ENCODE peak calls at places on chromosomes 12 and 14, in nine cellular contexts. One of them, this sample, is unnamed.

GRCh38 chr14:50667491-50668007 is 557 bp downstream of the SAV1 start:
- DNase-seq in ascending aorta: peak; percentile 70
- DNase-seq in astrocyte of the cerebellum: no peak
- DNase-seq in GM06990: peak; percentile 64
- DNase-seq in WERI-Rb-1: peak; percentile 41
- DNase-seq in lower leg skin: no peak
- DNase-seq in heart left ventricle: no peak
- DNase-seq in thoracic aorta: no peak
- DNase-seq in AG09309: no peak
- DNase-seq in this sample: no peak

GRCh38 chr14:68790656-68791077 is 2.2 kb downstream of the ZFP36L1 start:
- DNase-seq in ascending aorta: no peak
- DNase-seq in astrocyte of the cerebellum: no peak
- DNase-seq in GM06990: peak; percentile 55
- DNase-seq in WERI-Rb-1: no peak
- DNase-seq in lower leg skin: peak; percentile 85
- DNase-seq in heart left ventricle: peak; percentile 18
- DNase-seq in thoracic aorta: no peak
- DNase-seq in AG09309: no peak
- DNase-seq in this sample: no peak

GRCh38 chr12:132395908-132396305 is 66.5 kb upstream of the GALNT9 start:
- DNase-seq in ascending aorta: peak; percentile 53
- DNase-seq in astrocyte of the cerebellum: no peak
- DNase-seq in GM06990: no peak
- DNase-seq in WERI-Rb-1: no peak
- DNase-seq in lower leg skin: peak; percentile 84
- DNase-seq in heart left ventricle: no peak
- DNase-seq in thoracic aorta: no peak
- DNase-seq in AG09309: no peak
- DNase-seq in this sample: no peak

GRCh38 chr12:13210543-13211190 is 14.1 kb downstream of the EMP1 start:
- DNase-seq in ascending aorta: no peak
- DNase-seq in astrocyte of the cerebellum: no peak
- DNase-seq in GM06990: no peak
- DNase-seq in WERI-Rb-1: no peak
- DNase-seq in lower leg skin: no peak
- DNase-seq in heart left ventricle: no peak
- DNase-seq in thoracic aorta: no peak
- DNase-seq in AG09309: no peak
- DNase-seq in this sample: no peak

GRCh38 chr14:35847636-35848035 is 21.5 kb downstream of the BRMS1L start:
- DNase-seq in ascending aorta: no peak
- DNase-seq in astrocyte of the cerebellum: no peak
- DNase-seq in GM06990: no peak
- DNase-seq in WERI-Rb-1: no peak
- DNase-seq in lower leg skin: no peak
- DNase-seq in heart left ventricle: no peak
- DNase-seq in thoracic aorta: no peak
- DNase-seq in AG09309: no peak
- DNase-seq in this sample: no peak

GRCh38 chr12:45209784-45210183 is 6.1 kb upstream of the ANO6 start:
- DNase-seq in ascending aorta: no peak
- DNase-seq in astrocyte of the cerebellum: no peak
- DNase-seq in GM06990: no peak
- DNase-seq in WERI-Rb-1: no peak
- DNase-seq in lower leg skin: no peak
- DNase-seq in heart left ventricle: no peak
- DNase-seq in thoracic aorta: no peak
- DNase-seq in AG09309: no peak
- DNase-seq in this sample: no peak

GRCh38 chr12:127245437-127245836 is 1021.5 kb upstream of the TMEM132C start:
- DNase-seq in ascending aorta: no peak
- DNase-seq in astrocyte of the cerebellum: peak; percentile 20
- DNase-seq in GM06990: no peak
- DNase-seq in WERI-Rb-1: no peak
- DNase-seq in lower leg skin: no peak
- DNase-seq in heart left ventricle: no peak
- DNase-seq in thoracic aorta: no peak
- DNase-seq in AG09309: peak; percentile 54
- DNase-seq in this sample: no peak

GRCh38 chr12:3204143-3204542 is 127.0 kb downstream of the TSPAN9 start:
- DNase-seq in ascending aorta: no peak
- DNase-seq in astrocyte of the cerebellum: no peak
- DNase-seq in GM06990: no peak
- DNase-seq in WERI-Rb-1: peak; percentile 77
- DNase-seq in lower leg skin: no peak
- DNase-seq in heart left ventricle: peak; percentile 54
- DNase-seq in thoracic aorta: no peak
- DNase-seq in AG09309: no peak
- DNase-seq in this sample: no peak

GRCh38 chr12:55385911-55386310 is 14.4 kb upstream of the OR6C65 start:
- DNase-seq in ascending aorta: no peak
- DNase-seq in astrocyte of the cerebellum: no peak
- DNase-seq in GM06990: no peak
- DNase-seq in WERI-Rb-1: no peak
- DNase-seq in lower leg skin: no peak
- DNase-seq in heart left ventricle: no peak
- DNase-seq in thoracic aorta: no peak
- DNase-seq in AG09309: no peak
- DNase-seq in this sample: no peak

GRCh38 chr12:113766880-113767878 is 198.9 kb downstream of the RBM19 start:
- DNase-seq in ascending aorta: no peak
- DNase-seq in astrocyte of the cerebellum: peak; percentile 88
- DNase-seq in GM06990: no peak
- DNase-seq in WERI-Rb-1: no peak
- DNase-seq in lower leg skin: no peak
- DNase-seq in heart left ventricle: no peak
- DNase-seq in thoracic aorta: no peak
- DNase-seq in AG09309: peak; percentile 49
- DNase-seq in this sample: peak; percentile 75

GRCh38 chr12:98296462-98297079 is 218.8 kb upstream of the TMPO start:
- DNase-seq in ascending aorta: no peak
- DNase-seq in astrocyte of the cerebellum: no peak
- DNase-seq in GM06990: no peak
- DNase-seq in WERI-Rb-1: no peak
- DNase-seq in lower leg skin: no peak
- DNase-seq in heart left ventricle: no peak
- DNase-seq in thoracic aorta: no peak
- DNase-seq in AG09309: no peak
- DNase-seq in this sample: no peak

DNA sequence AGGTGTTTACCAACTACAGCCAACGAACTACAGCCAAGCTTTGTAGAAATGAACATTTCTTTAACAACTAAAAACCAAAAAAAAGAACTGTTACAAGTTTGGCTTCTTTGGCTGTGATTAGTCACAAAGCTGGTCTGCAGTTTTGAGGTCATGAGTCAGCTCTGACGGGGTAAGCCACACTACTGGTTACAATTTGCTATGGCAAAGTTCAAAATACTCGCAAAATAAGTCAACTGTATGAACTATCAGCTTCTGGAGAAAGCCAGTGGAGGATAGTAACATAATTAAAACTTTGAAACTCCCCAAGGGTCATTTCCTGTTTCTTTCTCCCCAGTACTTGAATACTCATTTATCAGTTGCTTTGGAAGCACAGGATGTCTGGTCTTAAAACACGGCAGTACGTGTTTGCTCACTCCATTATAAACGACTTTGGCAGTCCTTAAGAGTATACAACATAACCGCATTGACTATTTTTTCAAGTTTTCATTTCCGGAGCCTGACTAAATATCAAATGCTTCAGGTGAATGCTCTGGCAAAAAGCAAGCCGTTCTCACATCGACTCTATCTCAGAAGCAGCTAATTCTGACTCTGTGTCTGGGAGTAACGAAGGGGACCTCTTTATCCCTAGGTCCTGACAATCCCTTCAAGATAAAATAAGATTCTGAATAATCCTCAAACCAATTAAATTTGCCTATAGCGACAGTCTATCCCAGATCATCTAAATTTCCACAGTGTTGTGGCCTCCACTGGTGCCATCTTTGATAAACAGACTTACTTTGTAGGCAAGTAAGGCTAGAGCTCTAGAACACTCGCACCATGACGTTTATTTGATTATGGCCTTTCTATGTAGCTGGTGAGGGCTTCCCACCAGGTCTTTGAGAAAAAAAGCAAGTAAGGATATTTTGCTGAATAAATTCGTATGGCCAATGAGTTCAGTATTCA is 10.6 kb downstream of the PHLDA1 start:
- DNase-seq in ascending aorta: no peak
- DNase-seq in astrocyte of the cerebellum: peak; percentile 98
- DNase-seq in GM06990: peak; percentile 26
- DNase-seq in WERI-Rb-1: no peak
- DNase-seq in lower leg skin: no peak
- DNase-seq in heart left ventricle: no peak
- DNase-seq in thoracic aorta: no peak
- DNase-seq in AG09309: peak; percentile 96
- DNase-seq in this sample: peak; percentile 92
- H3K4me3 ChIP-seq in ascending aorta: no peak overlapping the region
- H3K4me3 ChIP-seq in astrocyte of the cerebellum: no peak overlapping the region
- H3K4me3 ChIP-seq in GM06990: no peak overlapping the region
- H3K4me3 ChIP-seq in WERI-Rb-1: no peak overlapping the region
- H3K4me3 ChIP-seq in lower leg skin: no peak overlapping the region
- H3K4me3 ChIP-seq in heart left ventricle: no peak overlapping the region
- H3K4me3 ChIP-seq in thoracic aorta: no peak overlapping the region
- H3K4me3 ChIP-seq in AG09309: no peak overlapping the region
- H3K4me3 ChIP-seq in this sample: no peak overlapping the region

GRCh38 chr14:104364830-104365229 is 214.7 kb upstream of the C14orf180 start:
- DNase-seq in ascending aorta: no peak
- DNase-seq in astrocyte of the cerebellum: no peak
- DNase-seq in GM06990: no peak
- DNase-seq in WERI-Rb-1: no peak
- DNase-seq in lower leg skin: no peak
- DNase-seq in heart left ventricle: no peak
- DNase-seq in thoracic aorta: no peak
- DNase-seq in AG09309: no peak
- DNase-seq in this sample: no peak

GRCh38 chr14:104361921-104362681 is 217.5 kb upstream of the C14orf180 start:
- DNase-seq in ascending aorta: peak; percentile 37
- DNase-seq in astrocyte of the cerebellum: no peak
- DNase-seq in GM06990: no peak
- DNase-seq in WERI-Rb-1: peak; percentile 2
- DNase-seq in lower leg skin: no peak
- DNase-seq in heart left ventricle: no peak
- DNase-seq in thoracic aorta: no peak
- DNase-seq in AG09309: no peak
- DNase-seq in this sample: no peak

GRCh38 chr14:104363891-104364760 is 215.4 kb upstream of the C14orf180 start:
- DNase-seq in ascending aorta: no peak
- DNase-seq in astrocyte of the cerebellum: no peak
- DNase-seq in GM06990: no peak
- DNase-seq in WERI-Rb-1: no peak
- DNase-seq in lower leg skin: no peak
- DNase-seq in heart left ventricle: no peak
- DNase-seq in thoracic aorta: no peak
- DNase-seq in AG09309: no peak
- DNase-seq in this sample: no peak

GRCh38 chr14:104361101-104361591 is 218.4 kb upstream of the C14orf180 start:
- DNase-seq in ascending aorta: peak; percentile 52
- DNase-seq in astrocyte of the cerebellum: no peak
- DNase-seq in GM06990: no peak
- DNase-seq in WERI-Rb-1: peak; percentile 4
- DNase-seq in lower leg skin: peak; percentile 70
- DNase-seq in heart left ventricle: no peak
- DNase-seq in thoracic aorta: no peak
- DNase-seq in AG09309: no peak
- DNase-seq in this sample: no peak

DNA sequence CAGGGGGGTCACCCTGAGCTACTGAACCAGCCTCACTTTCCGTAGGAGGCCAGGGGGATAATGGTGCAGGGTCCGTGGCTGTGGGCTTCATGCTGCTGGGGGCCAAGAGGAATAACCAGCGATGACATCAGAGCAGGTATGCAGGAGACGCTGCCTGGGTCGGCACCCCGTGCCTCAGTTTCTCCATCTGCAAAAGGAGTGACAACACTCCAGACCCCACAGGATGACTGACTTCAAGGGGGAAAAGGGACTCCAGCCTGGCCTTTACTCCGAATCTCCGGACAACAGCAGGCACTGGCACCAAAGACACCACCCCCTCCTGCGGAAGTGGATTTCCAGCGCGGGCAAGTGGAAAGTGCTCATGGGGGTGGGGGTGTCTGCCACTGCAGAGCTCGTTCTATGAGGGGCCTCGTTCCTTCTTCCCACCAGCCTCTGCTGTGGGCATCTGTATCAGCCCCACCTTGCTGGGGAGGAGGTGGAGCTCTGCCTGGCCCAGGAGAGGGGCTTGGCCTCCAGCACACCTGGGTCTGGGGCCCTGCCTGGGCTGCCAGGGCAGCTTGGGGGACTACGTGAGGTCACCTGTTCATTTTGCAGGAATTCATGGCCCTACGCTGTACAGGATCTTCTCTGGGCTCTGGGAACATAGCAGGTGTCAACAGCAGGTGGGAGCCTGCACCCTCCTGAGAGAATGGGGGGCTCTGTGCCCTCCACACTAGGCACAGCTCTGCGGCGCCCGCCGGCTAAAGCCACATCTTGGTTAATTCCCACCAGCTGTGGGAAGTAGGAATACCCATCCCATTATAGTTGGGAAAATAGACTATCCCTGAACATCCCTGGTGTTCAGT is 216.6 kb upstream of the C14orf180 start:
- DNase-seq in ascending aorta: no peak
- DNase-seq in astrocyte of the cerebellum: no peak
- DNase-seq in GM06990: no peak
- DNase-seq in WERI-Rb-1: no peak
- DNase-seq in lower leg skin: no peak
- DNase-seq in heart left ventricle: no peak
- DNase-seq in thoracic aorta: no peak
- DNase-seq in AG09309: no peak
- DNase-seq in this sample: no peak
- TF ChIP-seq CTCF in ascending aorta: no peak
- TF ChIP-seq CTCF in astrocyte of the cerebellum: no peak
- TF ChIP-seq CTCF in GM06990: no peak
- TF ChIP-seq CTCF in WERI-Rb-1: no peak
- TF ChIP-seq CTCF in lower leg skin: no peak
- TF ChIP-seq CTCF in heart left ventricle: no peak
- TF ChIP-seq CTCF in thoracic aorta: no peak
- TF ChIP-seq CTCF in AG09309: no peak
- TF ChIP-seq CTCF in this sample: no peak

GRCh38 chr14:60512952-60513554 is 4.1 kb downstream of the SIX6 start:
- DNase-seq in ascending aorta: no peak
- DNase-seq in astrocyte of the cerebellum: no peak
- DNase-seq in GM06990: no peak
- DNase-seq in WERI-Rb-1: no peak
- DNase-seq in lower leg skin: no peak
- DNase-seq in heart left ventricle: no peak
- DNase-seq in thoracic aorta: no peak
- DNase-seq in AG09309: no peak
- DNase-seq in this sample: no peak
- H3K4me3 ChIP-seq in ascending aorta: no peak overlapping the region
- H3K4me3 ChIP-seq in astrocyte of the cerebellum: no peak overlapping the region
- H3K4me3 ChIP-seq in GM06990: no peak overlapping the region
- H3K4me3 ChIP-seq in WERI-Rb-1: no peak overlapping the region
- H3K4me3 ChIP-seq in lower leg skin: no peak overlapping the region
- H3K4me3 ChIP-seq in heart left ventricle: no peak overlapping the region
- H3K4me3 ChIP-seq in thoracic aorta: no peak overlapping the region
- H3K4me3 ChIP-seq in AG09309: no peak overlapping the region
- H3K4me3 ChIP-seq in this sample: no peak overlapping the region

DNA sequence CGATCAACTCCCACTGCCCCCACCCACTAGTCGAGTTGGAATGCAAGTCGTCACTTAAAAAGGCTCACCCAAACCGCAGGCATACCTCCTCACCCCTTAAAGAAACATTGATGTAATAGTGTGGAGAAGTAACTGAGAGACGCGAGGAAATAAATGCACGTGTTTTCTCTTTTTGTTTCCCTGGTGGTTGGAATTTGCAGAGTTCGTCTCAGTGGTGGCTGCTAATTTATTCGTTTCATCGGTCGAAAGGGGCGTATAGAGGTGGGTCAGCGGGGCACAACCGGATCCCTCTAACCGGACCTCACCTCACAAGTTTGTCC is 5.1 kb upstream of the NPAS3 start:
- DNase-seq in ascending aorta: no peak
- DNase-seq in astrocyte of the cerebellum: peak; percentile 66
- DNase-seq in GM06990: no peak
- DNase-seq in WERI-Rb-1: no peak
- DNase-seq in lower leg skin: no peak
- DNase-seq in heart left ventricle: no peak
- DNase-seq in thoracic aorta: no peak
- DNase-seq in AG09309: no peak
- DNase-seq in this sample: no peak
- TF ChIP-seq CTCF in ascending aorta: peak; percentile 13
- TF ChIP-seq CTCF in astrocyte of the cerebellum: peak; percentile 47
- TF ChIP-seq CTCF in GM06990: no peak
- TF ChIP-seq CTCF in WERI-Rb-1: peak; percentile 2
- TF ChIP-seq CTCF in lower leg skin: no peak
- TF ChIP-seq CTCF in heart left ventricle: peak; percentile 6
- TF ChIP-seq CTCF in thoracic aorta: peak; percentile 30
- TF ChIP-seq CTCF in AG09309: peak; percentile 20
- TF ChIP-seq CTCF in this sample: no peak